ENCODE peak calls at places on chromosomes 11 and 22, in six cellular contexts. H is K562, D is lower leg skin, S is sigmoid colon, J is IMR-90, F is esophagus squamous epithelium. P is an unnamed sample.

GRCh38 chr11:76919887-76920746 is 59.4 kb downstream of the ACER3 start:
- DNase-seq in H (peak; percentile 61), D (peak; percentile 91), S (peak; percentile 89), J (peak; percentile 81), F (peak; percentile 21), P (peak; percentile 83)

GRCh38 chr11:2571598-2572281 is 126.9 kb downstream of the KCNQ1 start:
- DNase-seq in H (no peak), D (no peak), S (peak; percentile 57), J (no peak), F (no peak), P (no peak)

GRCh38 chr11:96964661-96965060 is 574.8 kb downstream of the JRKL start:
- DNase-seq in H (no peak), D (no peak), S (no peak), J (no peak), F (no peak), P (no peak)

GRCh38 chr22:20724676-20725454 is 49.0 kb upstream of the SERPIND1 start:
- DNase-seq in H (no peak), D (no peak), S (no peak), J (no peak), F (no peak), P (no peak)

GRCh38 chr22:25823276-25823675 is 81.3 kb downstream of the MYO18B start:
- DNase-seq in H (no peak), D (no peak), S (no peak), J (no peak), F (no peak), P (no peak)

GRCh38 chr22:20626811-20627210 is 119.4 kb downstream of the MED15 start:
- DNase-seq in H (no peak), D (no peak), S (no peak), J (no peak), F (no peak), P (no peak)

GRCh38 chr11:124672531-124673215 is 866 bp downstream of the SIAE start:
- DNase-seq in H (no peak), D (no peak), S (no peak), J (no peak), F (no peak), P (peak; percentile 43)

GRCh38 chr11:17314904-17315426 is 36.6 kb upstream of the NCR3LG1 start:
- DNase-seq in H (no peak), D (no peak), S (no peak), J (no peak), F (no peak), P (no peak)

GRCh38 chr11:44687310-44687842 is 39.4 kb upstream of the TSPAN18 start:
- DNase-seq in H (no peak), D (no peak), S (no peak), J (no peak), F (no peak), P (no peak)

GRCh38 chr22:44658371-44658953 is 43.5 kb upstream of the PRR5 start:
- DNase-seq in H (no peak), D (no peak), S (peak; percentile 84), J (peak; percentile 62), F (no peak), P (no peak)

GRCh38 chr11:123308077-123308476 is 113.0 kb upstream of the CLMP start:
- DNase-seq in H (no peak), D (no peak), S (no peak), J (peak; percentile 64), F (no peak), P (no peak)

GRCh38 chr11:2091786-2092463 is 47.3 kb downstream of the IGF2 start:
- DNase-seq in H (no peak), D (peak; percentile 79), S (peak; percentile 40), J (no peak), F (no peak), P (no peak)

GRCh38 chr11:114159802-114160588 is 100.5 kb downstream of the ZBTB16 start:
- DNase-seq in H (peak; percentile 92), D (peak; percentile 100), S (peak; percentile 100), J (peak; percentile 90), F (peak; percentile 94), P (peak; percentile 97)

GRCh38 chr11:64233913-64234839 is at the start of gene VEGFB:
- DNase-seq in H (peak; percentile 85), D (peak; percentile 94), S (peak; percentile 91), J (peak; percentile 26), F (no peak), P (peak; percentile 72)

GRCh38 chr22:25546751-25547150 is 17.7 kb upstream of the GRK3 start:
- DNase-seq in H (no peak), D (no peak), S (no peak), J (no peak), F (no peak), P (no peak)

GRCh38 chr22:36386900-36387663 is 685 bp downstream of the MYH9 start:
- DNase-seq in H (no peak), D (peak; percentile 95), S (peak; percentile 88), J (no peak), F (no peak), P (peak; percentile 71)

GRCh38 chr11:60873533-60873932 is 6.2 kb downstream of the ZP1 start:
- DNase-seq in H (no peak), D (no peak), S (peak; percentile 54), J (no peak), F (no peak), P (no peak)

GRCh38 chr11:117824571-117825537 is at the start of gene FXYD2:
- DNase-seq in H (no peak), D (peak; percentile 86), S (peak; percentile 87), J (no peak), F (no peak), P (no peak)
- TF ChIP-seq POLR2A in H (no peak), D (no peak), S (no peak), J (no peak), F (no peak), P (no peak)

DNA sequence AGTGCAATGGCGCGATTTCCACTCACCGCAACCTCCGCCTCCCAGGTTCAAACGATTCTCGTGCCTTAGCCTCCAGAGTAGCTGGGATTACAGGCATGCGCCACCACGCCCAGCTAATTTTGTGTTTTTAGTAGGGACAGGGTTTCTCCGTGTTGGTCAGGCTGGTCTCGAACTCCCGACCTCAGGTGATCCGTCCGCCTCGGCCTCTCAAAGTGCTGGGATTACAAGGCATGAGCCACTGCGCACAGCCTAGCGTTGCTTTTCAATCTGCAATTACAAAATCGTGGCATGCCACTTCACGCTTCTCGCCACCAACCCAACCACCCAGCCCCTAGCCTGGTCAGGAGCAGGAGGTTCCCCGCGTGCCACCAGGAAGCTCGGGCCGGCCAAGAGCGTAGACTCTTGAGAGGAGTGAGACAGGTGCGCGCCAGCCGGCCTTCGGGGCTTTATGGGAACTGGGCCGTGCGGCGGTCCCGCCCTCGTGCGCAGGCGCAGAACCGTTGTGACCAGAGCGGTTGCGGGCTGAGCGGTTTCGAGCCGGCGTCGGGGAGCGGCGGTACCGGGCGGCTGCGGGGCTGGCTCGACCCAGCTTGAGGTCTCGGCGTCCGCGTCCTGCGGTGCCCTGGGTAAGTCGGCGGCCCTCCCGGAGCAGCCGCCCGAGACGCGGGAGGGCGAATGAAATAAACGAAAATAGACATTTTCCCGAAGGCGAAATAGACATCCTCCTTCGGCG is at the start of gene ASRGL1:
- DNase-seq in H (peak; percentile 89), D (peak; percentile 96), S (peak; percentile 91), J (peak; percentile 15), F (no peak), P (peak; percentile 73)
- TF ChIP-seq POLR2A in H (peak; percentile 63), D (no peak), S (no peak), J (no peak), F (no peak), P (no peak)

DNA sequence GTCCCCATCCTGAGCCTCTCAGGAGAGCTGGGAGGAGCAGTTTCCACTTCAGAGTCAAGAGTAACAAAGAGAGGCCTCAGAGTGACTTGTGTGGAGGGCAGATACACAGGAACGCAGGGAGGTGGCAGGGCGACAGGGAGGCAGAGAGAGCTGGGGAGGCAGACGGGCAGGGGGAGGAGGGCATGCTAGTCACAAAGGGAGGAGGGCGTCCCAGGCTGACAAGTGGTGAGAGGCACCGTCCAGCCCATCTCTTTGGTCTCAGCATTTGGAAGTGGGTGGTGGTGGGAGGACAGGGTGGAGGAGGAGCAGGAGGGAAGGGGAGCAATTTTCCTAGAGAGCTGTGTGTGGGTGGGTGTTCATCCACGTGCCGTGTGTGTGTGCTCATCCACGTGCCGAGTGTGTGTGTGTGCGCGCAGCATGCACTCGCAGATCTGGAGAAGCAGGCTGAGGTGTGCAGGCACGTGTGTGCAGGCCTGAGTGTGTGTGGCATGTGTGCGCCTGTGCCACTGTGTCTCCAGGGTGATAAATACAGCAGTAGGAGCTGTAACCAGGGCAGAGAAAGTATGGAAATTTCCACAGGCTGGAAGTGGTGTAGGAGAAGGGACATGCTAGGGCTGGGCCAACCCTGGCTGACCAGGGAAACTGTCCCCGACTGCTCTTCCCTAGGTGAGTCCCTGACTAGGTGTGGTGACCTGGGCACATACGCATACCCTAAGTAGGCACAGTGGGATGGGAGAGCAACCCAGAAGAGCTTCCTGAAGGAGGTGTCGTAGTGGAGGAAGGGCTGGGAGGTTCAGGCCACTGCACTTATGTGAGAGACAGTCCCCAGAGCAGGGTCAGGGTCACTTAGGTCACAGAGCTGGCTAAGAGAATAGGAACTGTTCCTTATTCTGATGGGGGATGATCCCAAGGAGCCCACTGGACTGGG is 7.3 kb upstream of the PDE2A start:
- DNase-seq in H (no peak), D (no peak), S (no peak), J (no peak), F (no peak), P (no peak)
- TF ChIP-seq POLR2A in H (no peak), D (no peak), S (no peak), J (no peak), F (no peak), P (no peak)

GRCh38 chr22:31628362-31628761 is 33.7 kb downstream of the PISD start:
- DNase-seq in H (no peak), D (no peak), S (no peak), J (no peak), F (no peak), P (peak; percentile 42)

GRCh38 chr22:31631381-31631780 is 30.6 kb downstream of the PISD start:
- DNase-seq in H (no peak), D (no peak), S (no peak), J (no peak), F (no peak), P (peak; percentile 45)

GRCh38 chr22:31628969-31629723 is 32.9 kb downstream of the PISD start:
- DNase-seq in H (peak; percentile 50), D (no peak), S (no peak), J (no peak), F (no peak), P (peak; percentile 37)

GRCh38 chr22:31629741-31630184 is 32.3 kb downstream of the PISD start:
- DNase-seq in H (no peak), D (no peak), S (no peak), J (no peak), F (no peak), P (peak; percentile 57)

DNA sequence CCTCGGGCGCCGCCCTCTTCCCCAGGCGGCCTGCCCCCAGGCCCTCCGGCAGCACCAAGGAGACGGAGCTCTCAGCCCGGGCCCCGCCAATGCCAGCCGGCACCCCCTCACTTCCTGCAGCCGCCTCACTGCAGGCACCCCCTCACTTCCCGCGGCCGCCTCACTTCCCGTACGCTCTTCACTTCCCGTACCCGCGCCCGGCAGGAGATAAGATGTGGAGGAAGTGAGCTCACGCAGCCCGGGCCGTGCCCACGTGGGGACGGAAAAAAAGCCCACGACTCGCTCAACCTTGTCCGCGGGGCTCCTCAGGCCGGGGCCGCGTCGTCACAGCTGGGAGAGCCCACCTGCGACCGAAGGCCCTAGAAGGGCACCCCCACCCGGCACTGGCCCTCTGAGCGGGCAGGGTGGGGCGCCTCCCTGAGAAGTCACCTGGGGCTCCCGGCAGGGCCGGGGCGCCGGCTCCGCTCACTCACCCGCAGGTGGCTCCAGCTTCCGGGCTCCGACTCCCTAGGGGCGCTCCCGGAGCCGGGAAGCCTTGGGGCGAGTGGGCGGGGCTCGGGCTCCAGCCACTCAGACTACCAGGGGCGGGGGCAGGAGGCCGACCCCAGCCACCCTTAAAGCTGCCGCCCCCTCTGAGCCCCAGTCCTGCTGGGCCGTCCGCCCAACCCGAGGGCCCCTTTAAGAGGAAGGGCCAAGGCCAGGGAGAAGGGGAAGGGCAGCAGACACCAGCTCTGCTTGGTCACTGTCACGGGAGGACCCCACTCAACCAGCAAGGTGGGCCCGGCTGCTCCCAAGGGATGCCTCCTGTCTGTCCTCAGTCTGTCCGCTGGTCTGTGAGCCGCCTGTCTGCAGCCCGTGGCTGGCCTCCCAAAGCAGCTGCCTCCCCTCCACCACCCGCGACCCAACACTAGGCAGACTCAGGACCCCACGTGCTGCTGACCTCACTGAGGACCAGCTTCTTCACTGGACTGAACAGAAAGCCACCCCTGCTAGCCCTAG is 31.4 kb downstream of the PISD start:
- DNase-seq in H (peak; percentile 90), D (peak; percentile 96), S (peak; percentile 88), J (peak; percentile 74), F (peak; percentile 75), P (peak; percentile 88)
- TF ChIP-seq POLR2A in H (peak; percentile 74), D (no peak), S (no peak), J (peak; percentile 81), F (no peak), P (peak; percentile 78)